ENCODE peak calls at places on chromosomes 7 and 10, in ten cellular contexts. J is transverse colon, D is breast epithelium, H is upper lobe of left lung, V is endothelial cell of umbilical vein, M is HCT116, I is HL-60, S is HepG2, T is spleen, O is H1. X is an unnamed sample.

GRCh38 chr7:151440799-151441443 is 980 bp upstream of the CRYGN start:
- DNase-seq in O (no peak), T (peak), I (no peak), M (no peak), J (no peak), D (peak), H (peak), S (no peak), V (no peak), X (no peak)

GRCh38 chr10:15620304-15620703 is 99.4 kb downstream of the ITGA8 start:
- DNase-seq in O (no peak), J (no peak), D (no peak), V (no peak), M (no peak), I (no peak), S (no peak), T (no peak), H (no peak), X (no peak)

GRCh38 chr7:74272305-74273038 is 16.7 kb upstream of the CLIP2 start:
- DNase-seq in H (no peak), T (peak), M (no peak), J (peak), D (peak), I (peak), S (no peak), V (peak), O (no peak), X (no peak)

GRCh38 chr10:132977076-132977475 is 34.7 kb upstream of the CFAP46 start:
- DNase-seq in M (no peak), T (peak), J (no peak), I (no peak), V (no peak), H (peak), D (no peak), S (no peak), O (no peak), X (no peak)

GRCh38 chr7:20280475-20281351 is 50.0 kb upstream of the ITGB8 start:
- DNase-seq in D (no peak), S (no peak), V (peak), T (no peak), J (no peak), O (no peak), I (no peak), H (no peak), M (no peak), X (no peak)

GRCh38 chr7:40673285-40673684 is 538.5 kb downstream of the SUGCT start:
- DNase-seq in D (no peak), O (no peak), T (no peak), H (no peak), S (no peak), J (no peak), V (peak), I (no peak), M (no peak), X (no peak)

GRCh38 chr10:105063796-105064195 is 422.7 kb downstream of the SORCS3 start:
- DNase-seq in O (peak), D (no peak), M (peak), H (no peak), J (peak), V (no peak), T (no peak), S (peak), I (no peak), X (no peak)

GRCh38 chr10:93039721-93040120 is 20.9 kb upstream of the CYP26C1 start:
- DNase-seq in S (peak), J (no peak), O (no peak), V (no peak), I (no peak), D (no peak), H (no peak), M (peak), T (no peak), X (no peak)

GRCh38 chr10:17425584-17426262 is 28.7 kb downstream of the ST8SIA6 start:
- DNase-seq in I (no peak), T (peak), S (no peak), D (no peak), J (no peak), O (peak), H (no peak), M (no peak), V (peak), X (no peak)

GRCh38 chr10:19209319-19209718 is 160.7 kb downstream of the MALRD1 start:
- DNase-seq in V (no peak), T (no peak), D (no peak), H (no peak), O (no peak), I (no peak), S (no peak), J (no peak), M (no peak), X (no peak)

GRCh38 chr7:143172354-143172753 is 10.9 kb upstream of the TAS2R39 start:
- DNase-seq in O (no peak), J (peak), V (peak), D (peak), H (peak), I (no peak), M (no peak), T (no peak), S (no peak), X (peak)

GRCh38 chr7:135510603-135511183 is 791 bp upstream of the CNOT4 start:
- DNase-seq in D (no peak), M (no peak), O (no peak), J (no peak), V (peak), S (peak), I (peak), H (no peak), T (no peak), X (peak)

GRCh38 chr7:75905785-75906604 is 9.0 kb upstream of the POR start:
- DNase-seq in M (no peak), I (peak), T (peak), V (no peak), H (no peak), D (peak), S (peak), O (peak), J (peak), X (no peak)

GRCh38 chr10:75449320-75450061 is 18.1 kb downstream of the LRMDA start:
- DNase-seq in I (no peak), J (no peak), O (no peak), D (no peak), H (no peak), M (no peak), V (no peak), S (no peak), T (no peak), X (no peak)

GRCh38 chr7:63047546-63047945 is 951.1 kb upstream of the ZNF722 start:
- DNase-seq in V (no peak), I (no peak), O (no peak), T (no peak), D (no peak), S (no peak), H (no peak), M (no peak), J (no peak), X (no peak)

GRCh38 chr10:57579926-57580325 is 687.8 kb downstream of the IPMK start:
- DNase-seq in I (no peak), V (no peak), O (no peak), M (no peak), D (no peak), H (no peak), S (peak), T (no peak), J (no peak), X (no peak)

GRCh38 chr7:103593691-103594090 is 147.7 kb upstream of the SLC26A5 start:
- DNase-seq in M (no peak), T (no peak), D (no peak), O (no peak), H (no peak), S (no peak), J (no peak), V (no peak), I (no peak), X (no peak)

GRCh38 chr7:45223728-45224630 is 66.4 kb downstream of the RAMP3 start:
- DNase-seq in J (no peak), I (no peak), D (no peak), S (no peak), V (no peak), M (no peak), H (no peak), O (peak), T (peak), X (no peak)

GRCh38 chr10:121994429-121994881 is 5.5 kb downstream of the TACC2 start:
- DNase-seq in V (no peak), O (peak), T (no peak), D (peak), I (no peak), S (no peak), M (no peak), H (no peak), J (peak), X (peak)

GRCh38 chr7:85695041-85695990 is 508.5 kb upstream of the SEMA3D start:
- DNase-seq in V (no peak), J (no peak), D (no peak), O (no peak), H (no peak), T (no peak), S (no peak), I (no peak), M (no peak), X (no peak)

GRCh38 chr7:100863406-100863950 is 3.7 kb upstream of the TRIP6 start:
- DNase-seq in O (no peak), D (no peak), H (no peak), I (no peak), M (no peak), T (no peak), S (peak), V (peak), J (no peak), X (no peak)

GRCh38 chr10:29554660-29555059 is 80.1 kb downstream of the SVIL start:
- DNase-seq in T (no peak), D (no peak), S (no peak), I (no peak), M (no peak), J (no peak), H (peak), V (no peak), O (no peak), X (no peak)

GRCh38 chr7:37248396-37248836 is 200.2 kb downstream of the ELMO1 start:
- DNase-seq in T (no peak), S (no peak), H (no peak), I (no peak), J (no peak), V (no peak), M (no peak), O (peak), D (no peak), X (no peak)

GRCh38 chr10:30529373-30529998 is 95.5 kb downstream of the MAP3K8 start:
- DNase-seq in H (peak), V (no peak), I (peak), D (peak), S (no peak), O (no peak), M (no peak), J (peak), T (peak), X (peak)

GRCh38 chr10:70376436-70377378 is 5.7 kb downstream of the LRRC20 start:
- DNase-seq in T (no peak), J (no peak), D (no peak), O (no peak), M (no peak), I (no peak), V (peak), S (no peak), H (no peak), X (no peak)

GRCh38 chr10:5045095-5045494 is 41.4 kb upstream of the AKR1C2 start:
- DNase-seq in H (peak), J (no peak), V (no peak), T (no peak), O (no peak), I (no peak), M (no peak), S (no peak), D (no peak), X (no peak)

GRCh38 chr10:126065751-126066150 is 169.4 kb downstream of the FANK1 start:
- DNase-seq in H (no peak), D (no peak), S (no peak), I (no peak), J (no peak), T (no peak), M (no peak), V (no peak), O (no peak), X (no peak)

GRCh38 chr7:28458732-28459131 is 46.4 kb downstream of the CREB5 start:
- DNase-seq in O (no peak), D (no peak), H (no peak), S (no peak), T (no peak), M (no peak), J (no peak), I (no peak), V (no peak), X (no peak)

GRCh38 chr10:84341983-84342382 is 13.6 kb downstream of the CCSER2 start:
- DNase-seq in T (no peak), I (no peak), H (no peak), D (no peak), S (no peak), O (no peak), V (no peak), J (no peak), M (no peak), X (no peak)

GRCh38 chr7:6675807-6676405 is 30.8 kb downstream of the ZNF12 start:
- DNase-seq in M (no peak), V (no peak), I (no peak), T (no peak), H (no peak), D (no peak), J (no peak), O (no peak), S (no peak), X (no peak)

GRCh38 chr7:50632561-50633413 is 67.6 kb upstream of the DDC start:
- DNase-seq in I (no peak), V (peak), S (peak), M (peak), H (peak), J (peak), D (no peak), T (no peak), O (peak), X (no peak)

GRCh38 chr7:20218261-20218660 is 1.1 kb upstream of the MACC1 start:
- DNase-seq in D (no peak), I (no peak), H (no peak), S (peak), M (no peak), J (no peak), V (no peak), T (no peak), O (no peak), X (no peak)

GRCh38 chr10:116742367-116743265 is at the start of gene HSPA12A:
- DNase-seq in T (peak), M (peak), I (peak), O (peak), V (peak), H (peak), D (peak), S (no peak), J (peak), X (peak)

GRCh38 chr10:23994459-23995046 is 214.4 kb upstream of the KIAA1217 start:
- DNase-seq in V (peak), T (no peak), O (peak), J (peak), I (peak), S (peak), D (peak), M (peak), H (no peak), X (peak)

GRCh38 chr10:25068152-25069058 is 52.0 kb downstream of the THNSL1 start:
- DNase-seq in O (no peak), H (no peak), V (peak), T (no peak), M (no peak), D (no peak), I (no peak), J (no peak), S (peak), X (no peak)

GRCh38 chr7:138863931-138864330 is 65.9 kb upstream of the ATP6V0A4 start:
- DNase-seq in H (no peak), S (no peak), D (no peak), M (no peak), J (no peak), I (no peak), O (no peak), V (no peak), T (no peak), X (no peak)

GRCh38 chr10:73889014-73889413 is 14.7 kb upstream of the CAMK2G start:
- DNase-seq in H (no peak), S (no peak), D (peak), I (no peak), O (no peak), V (no peak), T (no peak), J (peak), M (peak), X (peak)

GRCh38 chr10:112946649-112947048 is 3.4 kb upstream of the TCF7L2 start:
- DNase-seq in I (no peak), D (no peak), O (no peak), S (no peak), J (peak), H (no peak), T (no peak), M (no peak), V (no peak), X (peak)

GRCh38 chr10:117656385-117657367 is 114.1 kb downstream of the EMX2 start:
- DNase-seq in H (no peak), T (no peak), V (no peak), O (no peak), M (no peak), S (no peak), J (no peak), I (no peak), D (no peak), X (no peak)

GRCh38 chr10:90592903-90593302 is 264.9 kb downstream of the HTR7 start:
- DNase-seq in M (peak), V (peak), D (peak), H (no peak), O (peak), I (no peak), J (no peak), T (peak), S (peak), X (no peak)

DNA sequence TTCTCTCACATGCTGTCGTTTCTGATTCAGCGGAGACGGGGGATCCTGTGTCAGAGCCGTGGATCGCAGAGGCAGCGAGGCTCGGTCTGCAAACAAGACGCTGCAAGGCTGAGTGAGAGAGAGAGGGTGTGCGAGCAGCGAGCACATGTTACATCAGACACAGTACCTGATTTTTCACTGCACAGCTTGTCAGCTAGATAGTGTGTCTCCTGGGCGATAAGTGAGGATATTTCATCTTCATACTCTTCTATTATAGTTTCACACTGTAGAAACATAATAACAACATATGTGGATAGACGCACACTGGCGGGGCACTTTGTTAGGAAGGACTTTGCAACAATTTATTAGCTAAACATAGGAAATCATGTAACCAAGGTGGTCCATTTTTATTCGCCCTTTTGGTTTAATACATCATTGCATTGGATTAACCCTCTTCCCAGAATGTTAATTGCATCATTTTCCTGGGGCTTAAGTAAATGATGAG is 39.5 kb downstream of the CNPY1 start:
- DNase-seq in J (no peak), M (no peak), V (no peak), O (no peak), T (peak), H (no peak), D (no peak), S (no peak), I (no peak), X (no peak)
- TF ChIP-seq POLR2AphosphoS5 in J (no peak), M (no peak), V (no peak), O (no peak), T (no peak), H (no peak), D (no peak), S (no peak), I (no peak), X (no peak)

DNA sequence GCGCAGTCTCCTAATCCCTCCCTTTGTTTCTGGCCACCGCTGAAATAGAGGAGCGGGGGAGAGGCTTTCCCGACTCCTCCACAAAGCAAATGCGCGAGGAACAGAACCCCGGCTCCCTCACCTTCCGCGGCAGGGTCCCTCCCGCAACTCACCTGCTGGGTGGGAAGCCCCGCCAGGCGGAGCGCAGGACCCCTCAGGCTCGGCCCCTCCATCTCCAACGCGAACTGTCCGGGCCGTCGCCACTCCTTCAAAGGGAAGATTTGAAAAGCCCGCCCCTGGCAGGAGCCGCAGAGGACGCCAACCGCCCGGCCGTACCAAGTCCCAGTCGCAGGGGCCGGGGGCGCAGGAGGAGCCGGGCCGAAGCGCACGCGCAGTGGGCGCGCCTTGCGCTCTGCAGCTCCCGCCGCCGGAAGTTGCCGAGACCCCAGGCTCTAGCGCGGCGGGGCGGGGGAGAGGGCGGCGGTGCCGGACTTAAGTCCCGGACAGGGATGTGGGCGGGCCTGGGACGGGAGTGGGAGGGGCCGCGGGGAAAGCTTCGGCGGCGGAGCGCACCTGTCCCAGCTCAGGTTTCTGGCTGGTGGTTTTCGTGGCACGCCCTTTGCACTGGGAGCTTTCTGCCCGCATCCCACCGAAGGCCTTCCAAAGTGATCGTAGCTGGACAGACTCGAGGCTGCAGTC is at the start of gene RTKN2:
- DNase-seq in H (peak), T (peak), O (peak), V (peak), I (peak), S (peak), J (peak), M (peak), D (peak), X (peak)
- TF ChIP-seq POLR2AphosphoS5 in H (no peak), T (peak), O (peak), V (peak), I (no peak), S (no peak), J (no peak), M (peak), D (no peak), X (peak)

DNA sequence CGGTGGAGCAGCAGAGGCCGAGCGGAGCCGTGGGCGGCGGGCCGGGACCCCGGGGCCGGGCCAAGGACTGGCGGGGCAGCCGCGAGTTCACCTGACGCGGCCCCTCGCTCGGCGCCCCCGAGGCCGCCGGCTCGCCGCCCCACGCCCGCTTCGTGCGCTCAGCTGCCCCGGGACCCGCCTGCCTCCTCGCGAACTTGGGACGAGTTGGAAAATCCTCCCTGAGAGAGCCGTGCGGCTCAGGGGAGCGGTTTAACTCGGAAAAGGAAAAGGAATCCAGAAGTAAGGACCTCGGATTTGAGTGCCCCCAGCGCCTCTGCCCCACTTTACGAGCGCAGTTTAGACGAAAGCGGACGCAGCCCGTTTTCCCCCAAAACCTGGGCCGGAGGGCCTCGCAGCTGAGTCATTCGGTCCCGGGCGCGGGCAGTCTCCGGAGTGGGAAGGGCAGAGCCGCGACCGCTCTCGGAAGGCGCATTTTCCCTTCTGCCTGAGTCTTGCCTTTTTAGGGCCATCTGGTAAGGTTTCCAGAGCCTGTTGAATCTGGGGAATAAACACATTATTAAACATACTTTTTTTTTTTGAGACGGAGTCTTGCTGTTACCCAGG is 744 bp downstream of the CREM start:
- DNase-seq in I (peak), O (peak), D (peak), S (peak), J (peak), V (peak), H (no peak), T (peak), M (no peak), X (peak)
- TF ChIP-seq POLR2AphosphoS5 in I (no peak), O (no peak), D (peak), S (no peak), J (peak), V (no peak), H (no peak), T (no peak), M (no peak), X (no peak)

GRCh38 chr7:1233328-1234048 is 816 bp downstream of the UNCX start:
- DNase-seq in V (no peak), O (no peak), H (peak), D (no peak), M (no peak), S (no peak), T (peak), I (no peak), J (no peak), X (no peak)
- TF ChIP-seq POLR2AphosphoS5 in V (no peak), O (no peak), H (no peak), D (no peak), M (no peak), S (no peak), T (no peak), I (no peak), J (no peak), X (no peak)

GRCh38 chr7:91843831-91844230 is 36.7 kb downstream of the MTERF1 start:
- DNase-seq in H (no peak), V (no peak), T (no peak), M (no peak), D (no peak), O (no peak), I (no peak), S (no peak), J (no peak), X (no peak)
- TF ChIP-seq POLR2AphosphoS5 in H (no peak), V (no peak), T (no peak), M (no peak), D (no peak), O (no peak), I (no peak), S (no peak), J (no peak), X (no peak)

GRCh38 chr10:97640868-97641811 is 669 bp downstream of the PI4K2A start:
- DNase-seq in S (no peak), T (peak), V (peak), I (no peak), J (peak), H (no peak), D (peak), O (peak), M (no peak), X (peak)
- TF ChIP-seq POLR2AphosphoS5 in S (no peak), T (no peak), V (no peak), I (no peak), J (no peak), H (peak), D (no peak), O (no peak), M (no peak), X (no peak)